ENCODE peak calls at places on chromosomes 13 and 19, in nine cellular contexts. H, A, K, U, P, Z, O, C and W are unnamed samples.

GRCh38 chr13:26328326-26328725 is 74.4 kb downstream of the CDK8 start:
- DNase-seq in H (no peak), A (no peak), K (no peak), U (no peak), P (no peak), Z (no peak), O (no peak), C (no peak), W (no peak)

GRCh38 chr13:91722267-91722884 is 324.0 kb downstream of the GPC5 start:
- DNase-seq in H (no peak), A (no peak), K (no peak), U (no peak), P (no peak), Z (peak), O (no peak), C (no peak), W (no peak)

GRCh38 chr13:37869756-37870488 is at the start of gene TRPC4:
- DNase-seq in H (no peak), A (peak), K (no peak), U (peak), P (peak), Z (no peak), O (no peak), C (no peak), W (no peak)

GRCh38 chr13:102073251-102073650 is 328.6 kb downstream of the FGF14 start:
- DNase-seq in H (no peak), A (no peak), K (no peak), U (no peak), P (no peak), Z (no peak), O (no peak), C (no peak), W (no peak)

GRCh38 chr19:11078893-11079292 is 10.4 kb upstream of the LDLR start:
- DNase-seq in H (no peak), A (no peak), K (no peak), U (no peak), P (no peak), Z (no peak), O (no peak), C (no peak), W (no peak)

GRCh38 chr13:46529509-46529908 is 23.5 kb upstream of the LRCH1 start:
- DNase-seq in H (no peak), A (no peak), K (no peak), U (no peak), P (no peak), Z (no peak), O (no peak), C (no peak), W (no peak)

GRCh38 chr13:100515410-100515800 is 73.2 kb downstream of the GGACT start:
- DNase-seq in H (no peak), A (no peak), K (no peak), U (no peak), P (no peak), Z (no peak), O (no peak), C (no peak), W (no peak)

GRCh38 chr13:35356572-35356971 is 119.9 kb downstream of the MAB21L1 start:
- DNase-seq in H (no peak), A (no peak), K (no peak), U (no peak), P (no peak), Z (no peak), O (no peak), C (peak), W (no peak)

GRCh38 chr13:114100446-114101320 is 31.7 kb downstream of the RASA3 start:
- DNase-seq in H (no peak), A (peak), K (peak), U (peak), P (no peak), Z (no peak), O (no peak), C (no peak), W (no peak)

GRCh38 chr13:59746291-59746962 is 417.3 kb downstream of the DIAPH3 start:
- DNase-seq in H (no peak), A (no peak), K (no peak), U (no peak), P (no peak), Z (no peak), O (no peak), C (no peak), W (no peak)

GRCh38 chr19:16351133-16351809 is 26.6 kb downstream of the KLF2 start:
- DNase-seq in H (no peak), A (no peak), K (no peak), U (no peak), P (peak), Z (no peak), O (no peak), C (no peak), W (no peak)

GRCh38 chr19:8607386-8607785 is 3.1 kb downstream of the ADAMTS10 start:
- DNase-seq in H (no peak), A (no peak), K (no peak), U (no peak), P (peak), Z (no peak), O (no peak), C (no peak), W (no peak)

GRCh38 chr19:3061214-3062161 is 807 bp downstream of the TLE5 start:
- DNase-seq in H (peak), A (peak), K (no peak), U (peak), P (peak), Z (peak), O (peak), C (peak), W (peak)

GRCh38 chr19:1094655-1094977 is 559 bp downstream of the POLR2E start:
- DNase-seq in H (no peak), A (no peak), K (no peak), U (no peak), P (no peak), Z (no peak), O (no peak), C (no peak), W (no peak)

GRCh38 chr13:24699541-24699940 is 19.3 kb downstream of the ATP12A start:
- DNase-seq in H (no peak), A (no peak), K (no peak), U (no peak), P (no peak), Z (no peak), O (no peak), C (no peak), W (no peak)

GRCh38 chr19:8316351-8317125 is 4.6 kb downstream of the NDUFA7 start:
- DNase-seq in H (no peak), A (no peak), K (no peak), U (no peak), P (no peak), Z (no peak), O (no peak), C (no peak), W (no peak)

GRCh38 chr19:17489392-17490030 is 19.2 kb downstream of the SLC27A1 start:
- DNase-seq in H (no peak), A (peak), K (no peak), U (no peak), P (no peak), Z (no peak), O (no peak), C (no peak), W (no peak)

GRCh38 chr19:43765109-43765876 is 10.5 kb upstream of the SMG9 start:
- DNase-seq in H (peak), A (peak), K (no peak), U (peak), P (peak), Z (no peak), O (peak), C (peak), W (peak)

GRCh38 chr13:97844151-97844550 is 109.3 kb upstream of the IPO5 start:
- DNase-seq in H (no peak), A (no peak), K (no peak), U (no peak), P (peak), Z (no peak), O (no peak), C (no peak), W (no peak)

GRCh38 chr13:45180713-45181601 is 19.9 kb downstream of the KCTD4 start:
- DNase-seq in H (no peak), A (no peak), K (no peak), U (no peak), P (peak), Z (no peak), O (no peak), C (no peak), W (no peak)

GRCh38 chr19:3320354-3320670 is 46.1 kb upstream of the NFIC start:
- DNase-seq in H (no peak), A (no peak), K (no peak), U (no peak), P (peak), Z (no peak), O (no peak), C (no peak), W (no peak)

GRCh38 chr13:40132249-40132648 is 476.8 kb downstream of the COG6 start:
- DNase-seq in H (peak), A (peak), K (no peak), U (no peak), P (no peak), Z (no peak), O (no peak), C (peak), W (no peak)

GRCh38 chr13:80666782-80667537 is 326.0 kb upstream of the SPRY2 start:
- DNase-seq in H (no peak), A (no peak), K (no peak), U (no peak), P (no peak), Z (no peak), O (no peak), C (no peak), W (no peak)

GRCh38 chr13:112892759-112893569 is 76.0 kb upstream of the MCF2L start:
- DNase-seq in H (no peak), A (no peak), K (no peak), U (no peak), P (no peak), Z (no peak), O (no peak), C (no peak), W (no peak)

GRCh38 chr19:43704002-43704705 is 11.7 kb upstream of the IRGC start:
- DNase-seq in H (no peak), A (no peak), K (no peak), U (no peak), P (peak), Z (no peak), O (no peak), C (no peak), W (no peak)

GRCh38 chr13:25478186-25478585 is 106.4 kb downstream of the ATP8A2 start:
- DNase-seq in H (no peak), A (no peak), K (no peak), U (no peak), P (peak), Z (no peak), O (no peak), C (no peak), W (no peak)

GRCh38 chr13:46475586-46475991 is 77.4 kb upstream of the LRCH1 start:
- DNase-seq in H (no peak), A (no peak), K (no peak), U (no peak), P (no peak), Z (no peak), O (no peak), C (no peak), W (no peak)

GRCh38 chr19:33621811-33622504 is at the start of gene CHST8:
- DNase-seq in H (no peak), A (no peak), K (no peak), U (peak), P (peak), Z (peak), O (no peak), C (no peak), W (no peak)

GRCh38 chr13:109344552-109345157 is 441.7 kb downstream of the IRS2 start:
- DNase-seq in H (no peak), A (no peak), K (no peak), U (no peak), P (peak), Z (no peak), O (no peak), C (no peak), W (no peak)

GRCh38 chr19:14000691-14001365 is 5.3 kb downstream of the RFX1 start:
- DNase-seq in H (no peak), A (no peak), K (no peak), U (no peak), P (no peak), Z (no peak), O (no peak), C (no peak), W (no peak)

GRCh38 chr13:85099245-85099644 is 700.0 kb downstream of the SLITRK6 start:
- DNase-seq in H (no peak), A (no peak), K (no peak), U (no peak), P (no peak), Z (no peak), O (no peak), C (no peak), W (no peak)

GRCh38 chr19:14198384-14199376 is 7.3 kb downstream of the ADGRL1 start:
- DNase-seq in H (no peak), A (no peak), K (no peak), U (no peak), P (peak), Z (no peak), O (no peak), C (no peak), W (no peak)

GRCh38 chr19:58558066-58558622 is at the start of gene UBE2M:
- DNase-seq in H (peak), A (peak), K (no peak), U (peak), P (no peak), Z (no peak), O (peak), C (peak), W (no peak)